ENCODE peak calls at places on chromosomes 5 and 9, in eight cellular contexts. One of them, this sample, is unnamed.
A peak's percentile ranks its signal among the peaks of the same experiment; 100 is the strongest.

GRCh38 chr5:73263001-73263710 is 90.2 kb downstream of the TMEM174 start:
- DNase-seq in stomach: no peak
- DNase-seq in body of pancreas: no peak
- DNase-seq in CD4-positive, CD25-positive, alpha-beta regulatory T cell: no peak
- DNase-seq in GM23248: peak; percentile 68
- DNase-seq in IMR-90: no peak
- DNase-seq in upper lobe of right lung: no peak
- DNase-seq in naive thymus-derived CD4-positive, alpha-beta T cell: no peak
- DNase-seq in this sample: no peak

GRCh38 chr9:87703636-87704276 is 22.2 kb upstream of the CTSL start:
- DNase-seq in naive thymus-derived CD4-positive, alpha-beta T cell: no peak
- DNase-seq in body of pancreas: peak; percentile 74
- DNase-seq in GM23248: no peak
- DNase-seq in stomach: no peak
- DNase-seq in IMR-90: no peak
- DNase-seq in CD4-positive, CD25-positive, alpha-beta regulatory T cell: no peak
- DNase-seq in upper lobe of right lung: no peak
- DNase-seq in this sample: no peak

GRCh38 chr5:99058466-99058865 is 129.7 kb upstream of the CHD1 start:
- DNase-seq in upper lobe of right lung: no peak
- DNase-seq in GM23248: peak; percentile 51
- DNase-seq in naive thymus-derived CD4-positive, alpha-beta T cell: no peak
- DNase-seq in body of pancreas: no peak
- DNase-seq in CD4-positive, CD25-positive, alpha-beta regulatory T cell: no peak
- DNase-seq in stomach: no peak
- DNase-seq in IMR-90: peak; percentile 15
- DNase-seq in this sample: no peak

GRCh38 chr5:135696317-135696716 is 117.5 kb upstream of the CXCL14 start:
- DNase-seq in IMR-90: no peak
- DNase-seq in GM23248: no peak
- DNase-seq in upper lobe of right lung: no peak
- DNase-seq in body of pancreas: no peak
- DNase-seq in CD4-positive, CD25-positive, alpha-beta regulatory T cell: no peak
- DNase-seq in naive thymus-derived CD4-positive, alpha-beta T cell: no peak
- DNase-seq in stomach: no peak
- DNase-seq in this sample: no peak

GRCh38 chr5:96868603-96869371 is 7.5 kb upstream of the ERAP2 start:
- DNase-seq in naive thymus-derived CD4-positive, alpha-beta T cell: peak; percentile 73
- DNase-seq in IMR-90: peak; percentile 82
- DNase-seq in CD4-positive, CD25-positive, alpha-beta regulatory T cell: peak; percentile 70
- DNase-seq in body of pancreas: peak; percentile 11
- DNase-seq in GM23248: peak; percentile 84
- DNase-seq in stomach: no peak
- DNase-seq in upper lobe of right lung: no peak
- DNase-seq in this sample: peak; percentile 69

GRCh38 chr9:123548749-123549545 is 192.9 kb downstream of the CRB2 start:
- DNase-seq in upper lobe of right lung: no peak
- DNase-seq in body of pancreas: no peak
- DNase-seq in CD4-positive, CD25-positive, alpha-beta regulatory T cell: no peak
- DNase-seq in IMR-90: no peak
- DNase-seq in GM23248: no peak
- DNase-seq in naive thymus-derived CD4-positive, alpha-beta T cell: no peak
- DNase-seq in stomach: no peak
- DNase-seq in this sample: no peak

GRCh38 chr5:107926121-107926520 is 255.4 kb upstream of the EFNA5 start:
- DNase-seq in CD4-positive, CD25-positive, alpha-beta regulatory T cell: no peak
- DNase-seq in IMR-90: no peak
- DNase-seq in upper lobe of right lung: no peak
- DNase-seq in naive thymus-derived CD4-positive, alpha-beta T cell: no peak
- DNase-seq in body of pancreas: no peak
- DNase-seq in GM23248: no peak
- DNase-seq in stomach: no peak
- DNase-seq in this sample: no peak

GRCh38 chr5:103780794-103781193 is 218.2 kb upstream of the NUDT12 start:
- DNase-seq in CD4-positive, CD25-positive, alpha-beta regulatory T cell: no peak
- DNase-seq in IMR-90: no peak
- DNase-seq in stomach: no peak
- DNase-seq in GM23248: no peak
- DNase-seq in body of pancreas: no peak
- DNase-seq in upper lobe of right lung: no peak
- DNase-seq in naive thymus-derived CD4-positive, alpha-beta T cell: no peak
- DNase-seq in this sample: peak; percentile 44

GRCh38 chr9:109411818-109412352 is 86.2 kb downstream of the PTPN3 start:
- DNase-seq in CD4-positive, CD25-positive, alpha-beta regulatory T cell: peak; percentile 25
- DNase-seq in IMR-90: peak; percentile 50
- DNase-seq in stomach: no peak
- DNase-seq in upper lobe of right lung: no peak
- DNase-seq in body of pancreas: no peak
- DNase-seq in GM23248: peak; percentile 70
- DNase-seq in naive thymus-derived CD4-positive, alpha-beta T cell: no peak
- DNase-seq in this sample: peak; percentile 86

GRCh38 chr9:92146610-92147009 is 31.4 kb upstream of the SPTLC1 start:
- DNase-seq in stomach: no peak
- DNase-seq in naive thymus-derived CD4-positive, alpha-beta T cell: no peak
- DNase-seq in body of pancreas: no peak
- DNase-seq in upper lobe of right lung: no peak
- DNase-seq in GM23248: peak; percentile 51
- DNase-seq in CD4-positive, CD25-positive, alpha-beta regulatory T cell: no peak
- DNase-seq in IMR-90: peak; percentile 31
- DNase-seq in this sample: peak; percentile 67

DNA sequence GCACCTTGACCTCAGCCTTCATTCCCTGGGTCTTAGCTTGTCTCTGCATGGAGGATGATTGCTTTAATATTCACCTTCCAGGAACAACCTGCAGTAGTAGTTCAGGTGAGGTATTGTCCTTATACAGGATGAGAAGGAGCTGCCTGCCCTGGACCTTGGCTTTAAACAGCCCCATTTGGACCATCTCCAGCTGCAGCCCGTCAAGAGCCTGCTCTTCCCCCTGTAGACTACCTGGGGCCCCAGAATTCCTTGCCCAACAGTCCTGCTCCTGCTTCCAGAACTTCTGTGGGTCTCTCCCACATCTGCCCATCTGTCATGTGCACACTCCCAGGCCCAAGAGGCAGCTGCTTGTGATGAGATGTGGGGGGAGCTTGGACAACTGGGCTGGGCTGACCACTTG is 12.2 kb upstream of the OTP start:
- DNase-seq in CD4-positive, CD25-positive, alpha-beta regulatory T cell: no peak
- DNase-seq in GM23248: no peak
- DNase-seq in body of pancreas: no peak
- DNase-seq in IMR-90: no peak
- DNase-seq in upper lobe of right lung: no peak
- DNase-seq in naive thymus-derived CD4-positive, alpha-beta T cell: no peak
- DNase-seq in stomach: no peak
- DNase-seq in this sample: no peak
- H3K27me3 ChIP-seq in CD4-positive, CD25-positive, alpha-beta regulatory T cell: peaks cover 24% of the 10 kb centered on the region
- H3K27me3 ChIP-seq in GM23248: peaks cover 52% of the 10 kb centered on the region
- H3K27me3 ChIP-seq in body of pancreas: no peaks in the 10 kb centered on the region
- H3K27me3 ChIP-seq in IMR-90: peaks cover 67% of the 10 kb centered on the region
- H3K27me3 ChIP-seq in upper lobe of right lung: peaks cover 31% of the 10 kb centered on the region
- H3K27me3 ChIP-seq in naive thymus-derived CD4-positive, alpha-beta T cell: peaks cover 5% of the 10 kb centered on the region
- H3K27me3 ChIP-seq in stomach: peaks cover 8% of the 10 kb centered on the region
- H3K27me3 ChIP-seq in this sample: peaks cover 66% of the 10 kb centered on the region

DNA sequence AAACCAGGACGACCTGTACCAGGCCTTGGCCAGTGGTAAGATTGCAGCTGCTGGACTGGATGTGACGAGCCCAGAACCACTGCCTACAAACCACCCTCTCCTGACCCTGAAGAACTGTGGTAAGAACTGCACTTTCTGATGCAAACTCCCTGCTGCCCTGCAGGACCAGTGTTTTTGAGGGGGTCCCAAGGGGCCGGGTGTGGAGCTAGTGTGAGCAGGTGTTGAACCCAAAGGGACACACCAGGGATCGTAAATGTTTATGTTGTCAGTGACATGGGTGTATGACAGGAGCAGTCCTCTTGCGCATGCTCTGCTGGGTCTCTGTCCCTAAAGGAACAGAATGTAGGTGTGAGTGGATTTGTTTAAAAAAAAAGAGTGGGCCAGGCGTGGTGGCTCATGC is 9.5 kb downstream of the GRHPR start:
- DNase-seq in body of pancreas: no peak
- DNase-seq in GM23248: no peak
- DNase-seq in IMR-90: no peak
- DNase-seq in upper lobe of right lung: no peak
- DNase-seq in CD4-positive, CD25-positive, alpha-beta regulatory T cell: no peak
- DNase-seq in naive thymus-derived CD4-positive, alpha-beta T cell: no peak
- DNase-seq in stomach: no peak
- DNase-seq in this sample: no peak
- H3K27me3 ChIP-seq in body of pancreas: no peaks in the 10 kb centered on the region
- H3K27me3 ChIP-seq in GM23248: no peaks in the 10 kb centered on the region
- H3K27me3 ChIP-seq in IMR-90: no peaks in the 10 kb centered on the region
- H3K27me3 ChIP-seq in upper lobe of right lung: no peaks in the 10 kb centered on the region
- H3K27me3 ChIP-seq in CD4-positive, CD25-positive, alpha-beta regulatory T cell: no peaks in the 10 kb centered on the region
- H3K27me3 ChIP-seq in naive thymus-derived CD4-positive, alpha-beta T cell: no peaks in the 10 kb centered on the region
- H3K27me3 ChIP-seq in stomach: no peaks in the 10 kb centered on the region
- H3K27me3 ChIP-seq in this sample: no peaks in the 10 kb centered on the region

GRCh38 chr5:173230741-173231380 is 4.1 kb downstream of the NKX2-5 start:
- DNase-seq in CD4-positive, CD25-positive, alpha-beta regulatory T cell: no peak
- DNase-seq in stomach: no peak
- DNase-seq in IMR-90: no peak
- DNase-seq in upper lobe of right lung: no peak
- DNase-seq in GM23248: no peak
- DNase-seq in body of pancreas: no peak
- DNase-seq in naive thymus-derived CD4-positive, alpha-beta T cell: no peak
- DNase-seq in this sample: no peak
- H3K27me3 ChIP-seq in CD4-positive, CD25-positive, alpha-beta regulatory T cell: peaks cover 26% of the 10 kb centered on the region
- H3K27me3 ChIP-seq in stomach: peaks cover 96% of the 10 kb centered on the region
- H3K27me3 ChIP-seq in IMR-90: peaks cover 93% of the 10 kb centered on the region
- H3K27me3 ChIP-seq in upper lobe of right lung: peaks cover 91% of the 10 kb centered on the region
- H3K27me3 ChIP-seq in GM23248: peaks cover 82% of the 10 kb centered on the region
- H3K27me3 ChIP-seq in body of pancreas: no peaks in the 10 kb centered on the region
- H3K27me3 ChIP-seq in naive thymus-derived CD4-positive, alpha-beta T cell: peaks cover 21% of the 10 kb centered on the region
- H3K27me3 ChIP-seq in this sample: peaks cover 94% of the 10 kb centered on the region

DNA sequence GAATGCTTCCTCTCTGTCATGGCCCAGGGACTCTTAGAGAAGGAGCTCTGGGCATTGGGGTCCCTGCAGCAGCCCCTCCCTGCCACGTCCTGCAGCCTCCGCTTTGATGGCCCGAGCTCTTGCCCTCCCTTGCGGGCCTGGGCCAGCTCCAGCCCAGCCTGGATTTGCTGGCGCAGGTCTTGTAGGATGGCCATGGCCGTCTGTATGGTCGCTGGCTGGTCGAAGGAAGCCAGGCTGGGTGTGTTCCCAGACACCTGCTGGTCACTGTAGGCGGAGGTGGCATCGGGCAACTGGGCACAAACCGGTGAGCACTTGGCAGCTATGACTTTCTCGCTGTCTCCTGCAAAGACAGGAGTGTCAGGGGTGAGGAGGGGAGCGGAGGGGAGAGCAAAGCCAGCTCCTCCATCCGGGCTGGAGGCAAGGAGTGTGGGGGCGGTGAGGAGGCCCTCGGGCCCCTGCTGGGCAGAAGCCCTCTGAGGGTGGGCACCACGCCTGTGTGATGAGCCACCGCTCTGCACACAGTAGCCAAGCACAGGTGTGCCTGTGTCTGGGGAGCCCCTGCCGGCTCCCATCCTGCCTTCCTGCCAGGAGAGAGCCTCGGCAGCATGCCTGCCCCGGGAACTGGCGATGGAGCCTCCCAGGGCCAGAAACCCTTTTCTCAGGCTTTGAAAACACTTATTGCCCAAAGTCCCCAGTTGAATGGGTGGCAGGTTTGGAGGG is 12.4 kb downstream of the CCDC187 start:
- DNase-seq in CD4-positive, CD25-positive, alpha-beta regulatory T cell: no peak
- DNase-seq in body of pancreas: no peak
- DNase-seq in GM23248: no peak
- DNase-seq in stomach: no peak
- DNase-seq in upper lobe of right lung: no peak
- DNase-seq in naive thymus-derived CD4-positive, alpha-beta T cell: no peak
- DNase-seq in IMR-90: no peak
- DNase-seq in this sample: no peak
- H3K27me3 ChIP-seq in CD4-positive, CD25-positive, alpha-beta regulatory T cell: no peaks in the 10 kb centered on the region
- H3K27me3 ChIP-seq in body of pancreas: no peaks in the 10 kb centered on the region
- H3K27me3 ChIP-seq in GM23248: peaks cover 26% of the 10 kb centered on the region
- H3K27me3 ChIP-seq in stomach: peaks cover 7% of the 10 kb centered on the region
- H3K27me3 ChIP-seq in upper lobe of right lung: peaks cover 5% of the 10 kb centered on the region
- H3K27me3 ChIP-seq in naive thymus-derived CD4-positive, alpha-beta T cell: no peaks in the 10 kb centered on the region
- H3K27me3 ChIP-seq in IMR-90: peaks cover 44% of the 10 kb centered on the region
- H3K27me3 ChIP-seq in this sample: no peaks in the 10 kb centered on the region